ENCODE peak calls at places on chromosomes 16 and 17, in nine cellular contexts. G is K562, N is PC-3, L is mesenchymal stem cell, Q is MM.1S, A is fibroblast of lung, E is GM23338, V is H1, R is Karpas-422. Y is an unnamed sample.

GRCh38 chr16:54342001-54342776 is 55.6 kb upstream of the IRX3 start:
- DNase-seq in G (no peak), N (no peak), A (peak), L (peak), Q (no peak), E (no peak), V (no peak), R (no peak), Y (no peak)

GRCh38 chr16:29745853-29746345 is at the start of gene C16orf54:
- DNase-seq in G (no peak), N (no peak), R (peak), E (peak), L (no peak), V (no peak), A (no peak), Q (peak), Y (no peak)

GRCh38 chr16:27844826-27845225 is 218.7 kb downstream of the GSG1L start:
- DNase-seq in L (no peak), V (no peak), G (no peak), R (no peak), N (no peak), E (no peak), Q (no peak), A (no peak), Y (no peak)

GRCh38 chr17:76562734-76563148 is 22.9 kb downstream of the PRCD start:
- DNase-seq in G (peak), Q (no peak), V (no peak), E (no peak), L (peak), R (no peak), A (peak), N (peak), Y (no peak)

GRCh38 chr17:81869221-81870154 is 1.6 kb downstream of the ARHGDIA start:
- DNase-seq in V (no peak), G (peak), A (peak), N (peak), R (peak), Q (no peak), L (peak), E (peak), Y (peak)

GRCh38 chr16:11253009-11253994 is 2.7 kb downstream of the SOCS1 start:
- DNase-seq in A (peak), R (peak), G (no peak), Q (no peak), N (no peak), V (no peak), L (peak), E (no peak), Y (no peak)

GRCh38 chr17:77746391-77746790 is 212.1 kb upstream of the TNRC6C start:
- DNase-seq in N (no peak), A (no peak), Q (no peak), L (no peak), E (no peak), R (no peak), V (no peak), G (no peak), Y (peak)

GRCh38 chr16:82653550-82654511 is 27.1 kb downstream of the CDH13 start:
- DNase-seq in R (peak), G (no peak), N (peak), A (peak), V (no peak), E (peak), L (peak), Q (peak), Y (no peak)

GRCh38 chr16:57663917-57664661 is 4.0 kb upstream of the ADGRG3 start:
- DNase-seq in N (no peak), A (no peak), L (no peak), R (peak), V (no peak), G (no peak), Q (no peak), E (no peak), Y (no peak)

GRCh38 chr16:54945063-54945462 is 14.4 kb downstream of the IRX5 start:
- DNase-seq in E (no peak), G (no peak), R (no peak), L (no peak), A (no peak), V (no peak), Q (no peak), N (no peak), Y (no peak)

GRCh38 chr17:40857535-40857934 is 9.5 kb downstream of the KRT12 start:
- DNase-seq in Q (no peak), N (no peak), A (peak), L (no peak), V (no peak), R (no peak), G (no peak), E (no peak), Y (no peak)

GRCh38 chr16:11743308-11744074 is 834 bp upstream of the TXNDC11 start:
- DNase-seq in G (peak), L (peak), Q (no peak), R (peak), N (peak), E (no peak), A (peak), V (no peak), Y (no peak)

GRCh38 chr16:57245472-57246113 is 534 bp downstream of the ARL2BP start:
- DNase-seq in V (no peak), A (peak), Q (peak), L (peak), E (peak), G (peak), N (peak), R (peak), Y (no peak)

GRCh38 chr17:74752415-74752814 is 4.0 kb downstream of the NHERF1 start:
- DNase-seq in L (no peak), A (no peak), Q (no peak), V (no peak), G (no peak), N (no peak), R (no peak), E (no peak), Y (no peak)

GRCh38 chr17:21239680-21240374 is 13.4 kb downstream of the NATD1 start:
- DNase-seq in R (peak), G (peak), Q (peak), L (peak), V (no peak), A (peak), E (peak), N (peak), Y (peak)

GRCh38 chr16:68902376-68903345 is 59.3 kb downstream of the TANGO6 start:
- DNase-seq in E (peak), L (peak), G (peak), Q (peak), V (no peak), A (peak), R (peak), N (peak), Y (peak)

GRCh38 chr16:27352026-27352425 is 38.3 kb downstream of the IL4R start:
- DNase-seq in Q (no peak), E (no peak), G (no peak), R (no peak), A (no peak), L (no peak), N (no peak), V (no peak), Y (no peak)

GRCh38 chr17:2954898-2955445 is 108.4 kb downstream of the OR1D5 start:
- DNase-seq in V (no peak), N (peak), R (peak), A (peak), L (peak), G (no peak), Q (peak), E (no peak), Y (no peak)

GRCh38 chr17:78426293-78426879 is 47.9 kb downstream of the PGS1 start:
- DNase-seq in N (no peak), A (no peak), R (no peak), Q (no peak), G (no peak), L (no peak), E (no peak), V (no peak), Y (no peak)

GRCh38 chr17:49887744-49888360 is 40.0 kb upstream of the TAC4 start:
- DNase-seq in Q (no peak), L (no peak), E (no peak), N (peak), R (no peak), V (no peak), G (no peak), A (no peak), Y (no peak)

GRCh38 chr17:77318491-77319210 is 177.9 kb downstream of the SEC14L1 start:
- DNase-seq in N (no peak), Q (no peak), G (no peak), V (no peak), E (no peak), A (peak), L (peak), R (peak), Y (no peak)

GRCh38 chr17:43534909-43535308 is 11.2 kb downstream of the ETV4 start:
- DNase-seq in A (no peak), N (no peak), E (no peak), Q (no peak), V (no peak), G (peak), L (no peak), R (no peak), Y (no peak)

GRCh38 chr17:78583091-78583490 is 5.9 kb upstream of the DNAH17 start:
- DNase-seq in E (peak), G (peak), Q (no peak), A (no peak), N (peak), L (peak), V (no peak), R (peak), Y (peak)

GRCh38 chr16:17556276-17557052 is 85.7 kb upstream of the XYLT1 start:
- DNase-seq in G (peak), N (peak), V (peak), R (peak), E (peak), A (peak), Q (peak), L (no peak), Y (peak)

GRCh38 chr16:85275533-85276249 is 163.4 kb upstream of the CIBAR2 start:
- DNase-seq in R (peak), E (peak), N (peak), V (no peak), A (peak), L (peak), Q (peak), G (peak), Y (peak)

GRCh38 chr16:58331024-58331707 is 36.3 kb upstream of the PRSS54 start:
- DNase-seq in L (no peak), A (peak), R (peak), Q (no peak), N (no peak), V (no peak), G (peak), E (peak), Y (peak)

GRCh38 chr16:24737916-24738594 is 8.6 kb downstream of the TNRC6A start:
- DNase-seq in Q (no peak), A (no peak), V (no peak), E (no peak), L (no peak), R (no peak), N (no peak), G (no peak), Y (no peak)

GRCh38 chr16:3119701-3120408 is 7.5 kb downstream of the ZNF205 start:
- DNase-seq in R (no peak), L (no peak), V (no peak), E (no peak), A (no peak), G (no peak), N (no peak), Q (no peak), Y (no peak)

GRCh38 chr17:33044771-33045170 is 53.1 kb downstream of the SPACA3 start:
- DNase-seq in A (no peak), G (no peak), Q (no peak), N (no peak), V (no peak), E (no peak), L (no peak), R (no peak), Y (no peak)

GRCh38 chr16:61480250-61480649 is 556.0 kb downstream of the CDH8 start:
- DNase-seq in G (no peak), Q (no peak), V (no peak), A (no peak), R (no peak), L (no peak), N (no peak), E (no peak), Y (no peak)

GRCh38 chr17:39541652-39542051 is 66.1 kb downstream of the NEUROD2 start:
- DNase-seq in A (no peak), N (no peak), G (no peak), Q (no peak), L (no peak), R (no peak), V (no peak), E (no peak), Y (no peak)

GRCh38 chr17:68792042-68792685 is 163.0 kb downstream of the ABCA8 start:
- DNase-seq in Q (no peak), V (no peak), N (no peak), A (no peak), L (peak), G (no peak), R (no peak), E (no peak), Y (no peak)

GRCh38 chr17:49467175-49467574 is 27.9 kb upstream of the NGFR start:
- DNase-seq in Q (no peak), G (no peak), V (no peak), E (no peak), N (no peak), L (no peak), A (no peak), R (no peak), Y (no peak)

GRCh38 chr16:3578610-3579551 is 1.7 kb upstream of the NLRC3 start:
- DNase-seq in V (no peak), L (no peak), E (peak), R (peak), G (peak), A (peak), Q (peak), N (no peak), Y (no peak)

GRCh38 chr17:67477687-67478086 is 100.6 kb downstream of the PITPNC1 start:
- DNase-seq in Q (no peak), A (peak), N (peak), E (no peak), G (no peak), V (no peak), L (no peak), R (no peak), Y (no peak)

GRCh38 chr17:2244545-2245525 is 58.8 kb downstream of the SMG6 start:
- DNase-seq in R (peak), L (peak), Q (peak), V (peak), G (peak), A (peak), E (peak), N (peak), Y (peak)

GRCh38 chr16:14303182-14303618 is 232.1 kb downstream of the MRTFB start:
- DNase-seq in N (no peak), R (peak), L (peak), E (peak), G (no peak), V (no peak), Q (no peak), A (peak), Y (peak)

DNA sequence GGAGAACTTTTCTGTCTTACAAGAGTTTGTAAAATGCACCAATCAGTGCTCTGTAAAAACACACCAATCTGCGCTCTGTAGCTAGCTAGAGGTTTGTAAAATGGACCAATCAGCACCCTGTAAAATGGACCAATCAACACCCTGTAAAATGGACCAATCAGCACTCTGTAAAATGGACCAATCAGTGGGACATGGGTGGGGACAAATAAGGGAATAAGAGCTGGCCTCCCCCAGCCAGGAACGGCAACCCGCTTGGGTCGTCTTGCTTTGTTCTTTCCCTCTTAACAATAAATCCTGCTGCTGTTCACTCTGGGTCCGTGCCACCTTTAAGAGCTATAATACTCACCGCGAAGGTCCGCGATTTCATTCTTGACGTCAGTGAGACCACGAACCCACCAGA is 18.5 kb upstream of the KCNG4 start:
- DNase-seq in Q (no peak), V (no peak), R (no peak), L (no peak), G (no peak), E (no peak), A (no peak), N (no peak), Y (no peak)
- H2AFZ ChIP-seq in Q (no peak), V (no peak), R (no peak), L (no peak), G (no peak), E (no peak), A (no peak), N (no peak), Y (no peak)

DNA sequence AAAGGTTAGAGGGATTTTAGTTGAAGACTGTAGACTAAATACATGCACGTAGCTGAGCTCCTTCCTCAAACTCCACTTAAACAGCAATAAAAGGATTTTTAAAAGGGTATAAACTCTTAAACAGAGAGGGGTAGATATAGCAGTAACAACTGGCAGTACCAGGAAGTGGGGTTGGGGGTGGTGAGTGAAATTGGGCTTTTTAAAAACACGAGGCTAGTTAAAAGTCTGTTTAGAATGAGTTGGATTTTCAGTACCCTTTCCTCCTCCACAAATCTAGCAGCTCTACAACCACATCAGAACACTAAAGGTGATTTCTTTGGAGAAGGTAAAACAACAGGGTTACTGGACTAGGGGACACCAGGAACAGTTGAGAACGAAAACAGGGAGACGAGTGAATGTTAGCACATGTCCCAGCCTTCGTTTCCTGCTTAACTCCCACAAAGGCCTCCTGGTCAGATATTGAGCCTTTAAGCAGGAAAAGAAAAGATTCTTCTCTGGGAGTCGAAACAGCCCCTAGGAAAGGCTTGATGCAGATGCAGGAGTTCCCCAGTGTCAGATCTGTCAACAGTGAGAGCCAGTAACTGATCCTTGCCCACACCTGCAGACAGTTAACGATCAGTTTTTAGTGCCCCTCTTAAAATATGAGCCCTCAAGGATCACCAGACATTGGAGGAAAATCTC is 13.8 kb downstream of the NETO2 start:
- DNase-seq in E (peak), A (no peak), N (no peak), R (no peak), G (no peak), Q (no peak), V (no peak), L (no peak), Y (peak)
- H2AFZ ChIP-seq in E (peak), A (no peak), N (no peak), R (no peak), G (no peak), Q (no peak), V (peak), L (no peak), Y (peak)

GRCh38 chr16:88458039-88458772 is 5.1 kb downstream of the ZFPM1 start:
- DNase-seq in R (no peak), V (no peak), A (no peak), G (no peak), E (no peak), N (no peak), Q (no peak), L (no peak), Y (no peak)

GRCh38 chr16:88454315-88455057 is 1.4 kb downstream of the ZFPM1 start:
- DNase-seq in G (no peak), R (no peak), A (no peak), L (no peak), E (peak), N (peak), Q (peak), V (no peak), Y (peak)

GRCh38 chr16:88456356-88457292 is 3.5 kb downstream of the ZFPM1 start:
- DNase-seq in Q (no peak), V (no peak), L (no peak), N (no peak), A (no peak), R (no peak), E (no peak), G (no peak), Y (no peak)

GRCh38 chr16:88453621-88454314 is 688 bp downstream of the ZFPM1 start:
- DNase-seq in V (no peak), R (no peak), A (no peak), L (peak), N (no peak), Q (no peak), E (peak), G (no peak), Y (peak)

GRCh38 chr16:88455610-88456355 is 2.7 kb downstream of the ZFPM1 start:
- DNase-seq in R (no peak), Q (peak), V (no peak), A (peak), L (peak), N (peak), G (peak), E (peak), Y (peak)
- H2AFZ ChIP-seq in R (no peak), Q (no peak), V (no peak), A (no peak), L (peak), N (peak), G (no peak), E (peak), Y (peak)

GRCh38 chr16:20387978-20388377 is 16.6 kb downstream of the PDILT start:
- DNase-seq in G (no peak), E (no peak), Q (no peak), A (no peak), L (no peak), R (no peak), V (no peak), N (no peak), Y (no peak)

GRCh38 chr16:20388854-20389253 is 15.7 kb downstream of the PDILT start:
- DNase-seq in G (no peak), L (no peak), R (no peak), N (no peak), E (no peak), Q (no peak), A (no peak), V (no peak), Y (no peak)

GRCh38 chr16:20382202-20382948 is 22.2 kb downstream of the PDILT start:
- DNase-seq in A (no peak), L (no peak), Q (no peak), E (no peak), N (no peak), V (no peak), R (no peak), G (no peak), Y (no peak)

GRCh38 chr16:20383106-20384029 is 21.2 kb downstream of the PDILT start:
- DNase-seq in N (peak), E (peak), G (peak), A (peak), Q (peak), V (peak), L (peak), R (peak), Y (peak)

DNA sequence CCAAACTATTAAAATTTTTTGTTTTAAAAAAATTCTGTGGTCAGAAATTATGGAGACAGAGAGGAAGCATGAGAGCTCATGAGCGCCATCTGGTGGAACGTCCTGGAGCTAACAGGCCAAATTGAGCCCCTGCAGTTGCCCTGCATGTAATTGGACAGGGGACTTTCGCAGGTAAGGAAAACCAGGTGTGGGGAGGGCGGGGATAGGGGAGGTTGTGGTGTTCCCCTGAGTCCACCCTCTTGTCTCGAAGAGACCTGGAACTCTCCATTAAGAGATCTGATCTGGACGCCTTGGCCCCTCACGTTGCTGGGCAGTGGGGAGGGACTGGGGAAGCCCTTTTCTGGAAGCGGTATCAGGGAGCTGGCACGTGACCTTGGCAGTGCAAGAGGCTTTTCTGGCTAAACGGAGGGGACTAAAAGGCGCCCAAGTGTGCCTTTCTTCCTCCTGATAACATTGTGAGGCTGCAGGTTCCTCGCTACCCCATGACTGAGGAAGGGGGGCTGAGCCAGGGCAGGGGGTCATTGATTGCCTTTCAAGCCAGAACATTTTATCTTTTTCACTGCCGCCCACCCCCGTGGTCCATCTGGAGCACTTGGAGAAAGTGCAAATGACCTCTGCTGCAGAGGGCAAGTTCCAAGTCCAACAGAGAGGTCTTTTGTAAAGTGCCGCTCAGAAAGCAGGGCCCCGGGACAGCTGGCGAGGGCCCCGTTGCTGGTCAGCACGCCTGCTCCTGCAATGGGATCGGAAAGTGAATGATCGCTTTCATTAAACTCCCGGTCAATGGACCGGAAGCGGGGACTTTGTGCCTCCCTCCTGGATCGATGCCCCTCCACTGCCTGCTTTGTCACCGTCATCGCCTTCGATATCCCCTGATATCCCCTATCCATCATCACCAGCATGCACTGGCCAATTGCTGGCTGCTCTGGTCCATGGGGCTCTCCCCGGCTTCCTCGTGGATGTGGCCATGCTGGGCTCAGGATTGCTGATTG is 18.4 kb downstream of the PDILT start:
- DNase-seq in V (peak), Q (peak), E (peak), G (peak), R (peak), A (peak), N (peak), L (peak), Y (peak)
- H2AFZ ChIP-seq in V (peak), Q (no peak), E (peak), G (no peak), R (no peak), A (no peak), N (no peak), L (no peak), Y (no peak)